ENCODE peak calls at places on chromosomes 13 and 19, in eight cellular contexts. One of them, this sample, is unnamed.

GRCh38 chr13:113135281-113135760 is 12.7 kb downstream of the F10 start:
- DNase-seq in vagina: no peak
- DNase-seq in tibial nerve: no peak
- DNase-seq in IMR-90: no peak
- DNase-seq in heart left ventricle: no peak
- DNase-seq in lower leg skin: no peak
- DNase-seq in NB4: no peak
- DNase-seq in Peyer's patch: no peak
- DNase-seq in this sample: no peak

GRCh38 chr13:36509369-36509768 is 77.1 kb downstream of the CCNA1 start:
- DNase-seq in vagina: no peak
- DNase-seq in tibial nerve: no peak
- DNase-seq in IMR-90: no peak
- DNase-seq in heart left ventricle: no peak
- DNase-seq in lower leg skin: no peak
- DNase-seq in NB4: no peak
- DNase-seq in Peyer's patch: no peak
- DNase-seq in this sample: no peak

GRCh38 chr13:45194081-45194939 is 6.5 kb downstream of the KCTD4 start:
- DNase-seq in vagina: no peak
- DNase-seq in tibial nerve: peak; percentile 36
- DNase-seq in IMR-90: peak; percentile 34
- DNase-seq in heart left ventricle: peak; percentile 40
- DNase-seq in lower leg skin: no peak
- DNase-seq in NB4: no peak
- DNase-seq in Peyer's patch: no peak
- DNase-seq in this sample: no peak

GRCh38 chr19:9796113-9796773 is 22.6 kb downstream of the FBXL12 start:
- DNase-seq in vagina: no peak
- DNase-seq in tibial nerve: peak; percentile 88
- DNase-seq in IMR-90: peak; percentile 91
- DNase-seq in heart left ventricle: peak; percentile 76
- DNase-seq in lower leg skin: peak; percentile 96
- DNase-seq in NB4: peak; percentile 99
- DNase-seq in Peyer's patch: peak; percentile 82
- DNase-seq in this sample: peak; percentile 16

GRCh38 chr19:10602330-10603083 is 15.4 kb upstream of the AP1M2 start:
- DNase-seq in vagina: no peak
- DNase-seq in tibial nerve: peak; percentile 76
- DNase-seq in IMR-90: peak; percentile 48
- DNase-seq in heart left ventricle: peak; percentile 90
- DNase-seq in lower leg skin: peak; percentile 97
- DNase-seq in NB4: peak; percentile 92
- DNase-seq in Peyer's patch: peak; percentile 89
- DNase-seq in this sample: no peak

GRCh38 chr19:38090561-38090960 is 133.5 kb downstream of the DPF1 start:
- DNase-seq in vagina: no peak
- DNase-seq in tibial nerve: no peak
- DNase-seq in IMR-90: no peak
- DNase-seq in heart left ventricle: no peak
- DNase-seq in lower leg skin: no peak
- DNase-seq in NB4: no peak
- DNase-seq in Peyer's patch: no peak
- DNase-seq in this sample: no peak

GRCh38 chr19:43525836-43526771 is 897 bp downstream of the ETHE1 start:
- DNase-seq in vagina: no peak
- DNase-seq in tibial nerve: no peak
- DNase-seq in IMR-90: peak; percentile 9
- DNase-seq in heart left ventricle: no peak
- DNase-seq in lower leg skin: peak; percentile 90
- DNase-seq in NB4: peak; percentile 59
- DNase-seq in Peyer's patch: peak; percentile 68
- DNase-seq in this sample: no peak

GRCh38 chr19:15283141-15283885 is 49.0 kb downstream of the BRD4 start:
- DNase-seq in vagina: no peak
- DNase-seq in tibial nerve: no peak
- DNase-seq in IMR-90: peak; percentile 59
- DNase-seq in heart left ventricle: no peak
- DNase-seq in lower leg skin: no peak
- DNase-seq in NB4: no peak
- DNase-seq in Peyer's patch: no peak
- DNase-seq in this sample: no peak

GRCh38 chr19:49812997-49813861 is at the start of gene FUZ:
- DNase-seq in vagina: no peak
- DNase-seq in tibial nerve: peak; percentile 97
- DNase-seq in IMR-90: peak; percentile 99
- DNase-seq in heart left ventricle: peak; percentile 97
- DNase-seq in lower leg skin: peak; percentile 99
- DNase-seq in NB4: peak; percentile 96
- DNase-seq in Peyer's patch: peak; percentile 92
- DNase-seq in this sample: peak; percentile 85
- TF ChIP-seq POLR2A in vagina: no peak
- TF ChIP-seq POLR2A in tibial nerve: no peak
- TF ChIP-seq POLR2A in IMR-90: no peak
- TF ChIP-seq POLR2A in heart left ventricle: no peak
- TF ChIP-seq POLR2A in lower leg skin: no peak
- TF ChIP-seq POLR2A in NB4: peak; percentile 31
- TF ChIP-seq POLR2A in Peyer's patch: no peak
- TF ChIP-seq POLR2A in this sample: no peak

DNA sequence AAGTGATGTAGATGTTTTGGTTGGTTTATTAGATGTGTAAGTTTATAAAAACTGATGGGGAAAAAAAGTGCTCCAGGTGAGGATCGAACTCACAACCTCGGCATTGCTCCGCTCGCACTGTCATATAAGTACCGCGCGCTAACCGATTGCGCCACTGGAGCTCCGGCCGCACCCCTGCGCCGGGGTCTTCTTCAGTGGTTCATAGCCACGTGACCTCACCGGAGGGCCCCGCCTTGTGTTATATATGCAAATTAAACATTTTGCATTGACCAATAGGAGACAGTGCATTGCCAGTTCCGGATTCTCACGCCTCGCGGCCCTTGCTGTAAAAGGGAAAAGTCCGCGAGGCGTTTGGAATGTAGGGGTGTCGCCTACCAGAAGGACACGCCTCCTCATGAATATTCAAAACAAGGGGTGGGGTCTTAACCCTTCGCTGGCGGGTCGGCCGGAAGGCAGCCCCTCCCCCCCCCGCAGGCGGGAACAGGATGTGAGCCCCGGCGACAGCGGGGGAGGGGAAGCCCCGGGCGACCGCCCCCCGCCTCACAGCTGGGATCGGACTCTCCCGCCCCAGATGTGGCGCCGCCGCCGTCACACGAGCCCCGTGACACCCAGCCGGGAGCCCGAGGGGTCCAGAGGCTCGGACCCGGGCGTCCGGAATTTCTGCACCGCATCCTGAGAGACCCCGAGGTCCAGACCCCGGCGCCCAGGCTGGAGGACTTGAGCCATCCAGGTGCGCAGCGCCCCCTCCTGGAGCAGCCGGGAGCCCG is at the start of gene PLEKHG2:
- DNase-seq in vagina: no peak
- DNase-seq in tibial nerve: peak; percentile 99
- DNase-seq in IMR-90: peak; percentile 100
- DNase-seq in heart left ventricle: peak; percentile 98
- DNase-seq in lower leg skin: peak; percentile 100
- DNase-seq in NB4: peak; percentile 97
- DNase-seq in Peyer's patch: peak; percentile 97
- DNase-seq in this sample: peak; percentile 96
- TF ChIP-seq POLR2A in vagina: no peak
- TF ChIP-seq POLR2A in tibial nerve: peak; percentile 46
- TF ChIP-seq POLR2A in IMR-90: peak; percentile 77
- TF ChIP-seq POLR2A in heart left ventricle: peak; percentile 80
- TF ChIP-seq POLR2A in lower leg skin: no peak
- TF ChIP-seq POLR2A in NB4: peak; percentile 35
- TF ChIP-seq POLR2A in Peyer's patch: peak; percentile 93
- TF ChIP-seq POLR2A in this sample: peak; percentile 56

DNA sequence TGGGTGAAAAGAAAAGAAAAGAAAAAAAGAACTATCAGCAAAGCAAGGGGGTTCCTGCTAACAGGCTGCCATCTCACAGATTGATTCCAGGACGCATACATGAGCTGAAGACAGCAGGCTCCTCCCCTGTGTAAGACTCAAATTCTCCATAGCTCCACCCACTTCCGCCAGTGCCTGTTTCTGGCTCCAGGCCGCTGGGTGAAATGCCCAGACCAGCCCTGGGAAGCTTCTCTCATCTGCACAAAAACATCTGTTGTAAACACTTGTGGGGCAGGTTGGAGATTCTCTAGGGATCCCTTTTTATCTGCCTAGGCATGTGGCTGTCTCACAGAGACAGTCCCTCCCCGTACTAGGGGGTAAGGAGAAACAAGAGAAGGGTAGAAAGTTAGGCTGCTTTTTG is 1054.4 kb upstream of the SPRY2 start:
- DNase-seq in vagina: no peak
- DNase-seq in tibial nerve: no peak
- DNase-seq in IMR-90: no peak
- DNase-seq in heart left ventricle: no peak
- DNase-seq in lower leg skin: no peak
- DNase-seq in NB4: no peak
- DNase-seq in Peyer's patch: peak; percentile 56
- DNase-seq in this sample: no peak
- TF ChIP-seq POLR2A in vagina: no peak
- TF ChIP-seq POLR2A in tibial nerve: no peak
- TF ChIP-seq POLR2A in IMR-90: no peak
- TF ChIP-seq POLR2A in heart left ventricle: no peak
- TF ChIP-seq POLR2A in lower leg skin: no peak
- TF ChIP-seq POLR2A in NB4: no peak
- TF ChIP-seq POLR2A in Peyer's patch: no peak
- TF ChIP-seq POLR2A in this sample: no peak

DNA sequence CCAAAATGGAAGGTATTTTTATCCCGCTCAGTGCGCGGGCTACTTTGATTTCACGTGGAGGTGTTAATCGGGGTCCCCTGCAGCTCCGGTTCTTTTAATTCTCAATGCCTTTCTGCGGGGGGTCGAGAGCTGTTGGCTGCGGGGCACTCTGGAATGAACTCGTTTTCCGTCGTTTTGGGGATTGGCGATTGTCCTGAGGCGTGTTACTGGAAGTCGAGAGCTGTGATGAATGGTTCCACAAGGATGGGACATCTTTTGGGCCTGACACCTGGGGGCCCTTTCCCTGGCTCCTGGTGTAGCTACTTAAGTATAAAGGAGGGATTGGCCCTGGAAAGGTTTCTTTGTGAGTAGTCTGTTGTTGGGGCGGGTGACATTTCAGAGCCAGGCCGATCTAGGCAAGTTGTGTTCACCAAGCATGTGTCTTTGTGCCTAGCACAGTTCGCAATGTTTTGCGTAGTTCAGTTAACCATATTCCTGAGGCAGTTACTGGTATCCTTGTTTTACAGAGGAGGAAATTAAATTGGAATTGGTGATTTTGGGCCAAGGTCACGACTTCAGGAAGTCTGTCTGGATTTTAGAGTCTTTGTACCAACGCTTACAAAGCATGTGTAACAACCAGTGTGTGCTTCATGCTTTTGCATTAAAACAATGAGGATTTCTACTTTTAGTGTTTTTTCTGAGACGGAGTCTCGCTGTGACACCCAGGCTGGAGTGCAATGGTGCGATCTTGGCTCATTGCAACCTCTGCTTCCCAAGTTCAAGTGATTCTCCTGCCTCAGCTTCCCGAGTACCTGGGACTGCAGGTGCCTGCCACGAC is 846 bp downstream of the RPL13A start:
- DNase-seq in vagina: no peak
- DNase-seq in tibial nerve: no peak
- DNase-seq in IMR-90: no peak
- DNase-seq in heart left ventricle: no peak
- DNase-seq in lower leg skin: no peak
- DNase-seq in NB4: no peak
- DNase-seq in Peyer's patch: no peak
- DNase-seq in this sample: no peak
- TF ChIP-seq POLR2A in vagina: no peak
- TF ChIP-seq POLR2A in tibial nerve: no peak
- TF ChIP-seq POLR2A in IMR-90: no peak
- TF ChIP-seq POLR2A in heart left ventricle: no peak
- TF ChIP-seq POLR2A in lower leg skin: no peak
- TF ChIP-seq POLR2A in NB4: no peak
- TF ChIP-seq POLR2A in Peyer's patch: no peak
- TF ChIP-seq POLR2A in this sample: no peak

GRCh38 chr19:57830071-57830602 is at the start of gene ZNF587B:
- DNase-seq in vagina: no peak
- DNase-seq in tibial nerve: peak; percentile 35
- DNase-seq in IMR-90: peak; percentile 74
- DNase-seq in heart left ventricle: peak; percentile 75
- DNase-seq in lower leg skin: peak; percentile 91
- DNase-seq in NB4: peak; percentile 21
- DNase-seq in Peyer's patch: peak; percentile 64
- DNase-seq in this sample: no peak
- TF ChIP-seq POLR2A in vagina: no peak
- TF ChIP-seq POLR2A in tibial nerve: no peak
- TF ChIP-seq POLR2A in IMR-90: no peak
- TF ChIP-seq POLR2A in heart left ventricle: peak; percentile 25
- TF ChIP-seq POLR2A in lower leg skin: no peak
- TF ChIP-seq POLR2A in NB4: no peak
- TF ChIP-seq POLR2A in Peyer's patch: no peak
- TF ChIP-seq POLR2A in this sample: no peak

GRCh38 chr19:44741841-44742352 is 6.6 kb upstream of the BCL3 start:
- DNase-seq in vagina: peak; percentile 99
- DNase-seq in tibial nerve: peak; percentile 98
- DNase-seq in IMR-90: peak; percentile 100
- DNase-seq in heart left ventricle: peak; percentile 97
- DNase-seq in lower leg skin: peak; percentile 99
- DNase-seq in NB4: peak; percentile 96
- DNase-seq in Peyer's patch: peak; percentile 98
- DNase-seq in this sample: peak; percentile 65
- TF ChIP-seq POLR2A in vagina: no peak
- TF ChIP-seq POLR2A in tibial nerve: no peak
- TF ChIP-seq POLR2A in IMR-90: peak; percentile 75
- TF ChIP-seq POLR2A in heart left ventricle: peak; percentile 50
- TF ChIP-seq POLR2A in lower leg skin: no peak
- TF ChIP-seq POLR2A in NB4: no peak
- TF ChIP-seq POLR2A in Peyer's patch: peak; percentile 58
- TF ChIP-seq POLR2A in this sample: no peak

DNA sequence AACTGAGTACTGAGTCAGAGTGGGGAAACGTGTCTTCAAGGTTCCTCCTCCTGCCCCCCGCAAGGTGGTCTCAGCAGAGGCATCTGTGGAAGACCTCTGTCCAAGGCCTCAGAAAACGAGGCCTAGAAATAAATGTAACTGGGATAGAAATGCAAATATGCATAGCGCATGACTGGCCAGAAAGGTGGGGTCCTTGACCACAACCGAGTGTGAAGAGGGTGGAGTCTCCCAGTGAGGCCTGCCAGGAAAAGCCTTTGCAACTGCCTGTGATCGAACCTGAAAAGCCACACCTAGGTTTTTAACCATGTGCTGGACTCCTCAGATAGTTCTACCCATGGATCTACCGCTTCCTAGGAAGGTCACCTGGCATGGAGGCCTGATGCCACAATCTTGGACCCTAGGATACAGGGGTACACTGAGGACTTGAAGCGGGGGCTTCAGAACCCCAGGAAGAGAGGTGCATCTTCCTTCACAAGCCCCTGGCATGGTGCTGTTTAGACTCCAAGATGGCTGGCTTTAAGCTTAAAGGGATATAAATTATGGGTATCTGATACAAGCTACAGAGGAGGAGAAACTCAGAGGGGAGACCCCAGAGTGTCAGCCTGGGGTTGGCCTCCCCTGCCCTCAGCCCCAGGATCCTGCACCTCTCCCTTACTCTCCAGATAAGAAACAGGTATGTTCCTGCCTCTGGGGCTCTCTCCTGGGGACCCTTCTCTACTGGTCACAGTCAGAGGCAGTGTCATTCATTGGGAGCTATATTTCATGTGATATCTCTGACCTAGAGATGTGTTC is 18.3 kb upstream of the SIGLEC6 start:
- DNase-seq in vagina: no peak
- DNase-seq in tibial nerve: no peak
- DNase-seq in IMR-90: no peak
- DNase-seq in heart left ventricle: no peak
- DNase-seq in lower leg skin: peak; percentile 39
- DNase-seq in NB4: no peak
- DNase-seq in Peyer's patch: peak; percentile 1
- DNase-seq in this sample: no peak
- TF ChIP-seq POLR2A in vagina: no peak
- TF ChIP-seq POLR2A in tibial nerve: no peak
- TF ChIP-seq POLR2A in IMR-90: no peak
- TF ChIP-seq POLR2A in heart left ventricle: no peak
- TF ChIP-seq POLR2A in lower leg skin: no peak
- TF ChIP-seq POLR2A in NB4: no peak
- TF ChIP-seq POLR2A in Peyer's patch: no peak
- TF ChIP-seq POLR2A in this sample: no peak